ENCODE peak calls at places on chromosomes 13 and 19, in four cellular contexts. One of them, this sample, is unnamed.

GRCh38 chr13:25632166-25632888 is 260.6 kb downstream of the ATP8A2 start:
- DNase-seq in activated CD8-positive, alpha-beta T cell treated with anti-CD3 and anti-CD28 coated beads for 36 hours: no peak
- DNase-seq in stimulated activated CD4-positive, alpha-beta T cell treated with anti-CD3 and anti-CD28 coated beads, TNF-alpha, amount 100 ng/mL, for 24 hours: no peak
- DNase-seq in brain microvascular endothelial cell: no peak
- DNase-seq in this sample: no peak

GRCh38 chr19:54203151-54203611 is 2.5 kb downstream of the RPS9 start:
- DNase-seq in activated CD8-positive, alpha-beta T cell treated with anti-CD3 and anti-CD28 coated beads for 36 hours: no peak
- DNase-seq in stimulated activated CD4-positive, alpha-beta T cell treated with anti-CD3 and anti-CD28 coated beads, TNF-alpha, amount 100 ng/mL, for 24 hours: no peak
- DNase-seq in brain microvascular endothelial cell: no peak
- DNase-seq in this sample: no peak

GRCh38 chr19:37983916-37984315 is 76.9 kb downstream of the SIPA1L3 start:
- DNase-seq in activated CD8-positive, alpha-beta T cell treated with anti-CD3 and anti-CD28 coated beads for 36 hours: no peak
- DNase-seq in stimulated activated CD4-positive, alpha-beta T cell treated with anti-CD3 and anti-CD28 coated beads, TNF-alpha, amount 100 ng/mL, for 24 hours: no peak
- DNase-seq in brain microvascular endothelial cell: no peak
- DNase-seq in this sample: peak; percentile 13

GRCh38 chr19:45250832-45251451 is at the start of gene MARK4:
- DNase-seq in activated CD8-positive, alpha-beta T cell treated with anti-CD3 and anti-CD28 coated beads for 36 hours: peak; percentile 50
- DNase-seq in stimulated activated CD4-positive, alpha-beta T cell treated with anti-CD3 and anti-CD28 coated beads, TNF-alpha, amount 100 ng/mL, for 24 hours: peak; percentile 20
- DNase-seq in brain microvascular endothelial cell: peak; percentile 17
- DNase-seq in this sample: peak; percentile 55

GRCh38 chr19:512548-513365 is 5.5 kb downstream of the TPGS1 start:
- DNase-seq in activated CD8-positive, alpha-beta T cell treated with anti-CD3 and anti-CD28 coated beads for 36 hours: no peak
- DNase-seq in stimulated activated CD4-positive, alpha-beta T cell treated with anti-CD3 and anti-CD28 coated beads, TNF-alpha, amount 100 ng/mL, for 24 hours: no peak
- DNase-seq in brain microvascular endothelial cell: no peak
- DNase-seq in this sample: no peak

GRCh38 chr13:91025442-91025841 is 322.0 kb upstream of the MIR17HG start:
- DNase-seq in activated CD8-positive, alpha-beta T cell treated with anti-CD3 and anti-CD28 coated beads for 36 hours: no peak
- DNase-seq in stimulated activated CD4-positive, alpha-beta T cell treated with anti-CD3 and anti-CD28 coated beads, TNF-alpha, amount 100 ng/mL, for 24 hours: no peak
- DNase-seq in brain microvascular endothelial cell: no peak
- DNase-seq in this sample: no peak

GRCh38 chr19:472005-472858 is 11.4 kb upstream of the SHC2 start:
- DNase-seq in activated CD8-positive, alpha-beta T cell treated with anti-CD3 and anti-CD28 coated beads for 36 hours: no peak
- DNase-seq in stimulated activated CD4-positive, alpha-beta T cell treated with anti-CD3 and anti-CD28 coated beads, TNF-alpha, amount 100 ng/mL, for 24 hours: no peak
- DNase-seq in brain microvascular endothelial cell: no peak
- DNase-seq in this sample: no peak

GRCh38 chr13:112229445-112229844 is 146.7 kb upstream of the SPACA7 start:
- DNase-seq in activated CD8-positive, alpha-beta T cell treated with anti-CD3 and anti-CD28 coated beads for 36 hours: no peak
- DNase-seq in stimulated activated CD4-positive, alpha-beta T cell treated with anti-CD3 and anti-CD28 coated beads, TNF-alpha, amount 100 ng/mL, for 24 hours: no peak
- DNase-seq in brain microvascular endothelial cell: no peak
- DNase-seq in this sample: no peak

GRCh38 chr13:110640591-110641029 is 25.3 kb downstream of the NAXD start:
- DNase-seq in activated CD8-positive, alpha-beta T cell treated with anti-CD3 and anti-CD28 coated beads for 36 hours: no peak
- DNase-seq in stimulated activated CD4-positive, alpha-beta T cell treated with anti-CD3 and anti-CD28 coated beads, TNF-alpha, amount 100 ng/mL, for 24 hours: no peak
- DNase-seq in brain microvascular endothelial cell: peak; percentile 17
- DNase-seq in this sample: no peak

GRCh38 chr19:5097331-5097930 is 128.5 kb downstream of the KDM4B start:
- DNase-seq in activated CD8-positive, alpha-beta T cell treated with anti-CD3 and anti-CD28 coated beads for 36 hours: no peak
- DNase-seq in stimulated activated CD4-positive, alpha-beta T cell treated with anti-CD3 and anti-CD28 coated beads, TNF-alpha, amount 100 ng/mL, for 24 hours: no peak
- DNase-seq in brain microvascular endothelial cell: no peak
- DNase-seq in this sample: no peak

GRCh38 chr13:63190219-63190618 is 1774.6 kb upstream of the PCDH20 start:
- DNase-seq in activated CD8-positive, alpha-beta T cell treated with anti-CD3 and anti-CD28 coated beads for 36 hours: no peak
- DNase-seq in stimulated activated CD4-positive, alpha-beta T cell treated with anti-CD3 and anti-CD28 coated beads, TNF-alpha, amount 100 ng/mL, for 24 hours: no peak
- DNase-seq in brain microvascular endothelial cell: no peak
- DNase-seq in this sample: no peak

GRCh38 chr13:99422556-99423220 is 78.6 kb upstream of the TM9SF2 start:
- DNase-seq in activated CD8-positive, alpha-beta T cell treated with anti-CD3 and anti-CD28 coated beads for 36 hours: no peak
- DNase-seq in stimulated activated CD4-positive, alpha-beta T cell treated with anti-CD3 and anti-CD28 coated beads, TNF-alpha, amount 100 ng/mL, for 24 hours: no peak
- DNase-seq in brain microvascular endothelial cell: no peak
- DNase-seq in this sample: no peak

GRCh38 chr19:57071414-57071813 is 48.4 kb upstream of the USP29 start:
- DNase-seq in activated CD8-positive, alpha-beta T cell treated with anti-CD3 and anti-CD28 coated beads for 36 hours: no peak
- DNase-seq in stimulated activated CD4-positive, alpha-beta T cell treated with anti-CD3 and anti-CD28 coated beads, TNF-alpha, amount 100 ng/mL, for 24 hours: no peak
- DNase-seq in brain microvascular endothelial cell: no peak
- DNase-seq in this sample: no peak

GRCh38 chr13:24119593-24120508 is 40.7 kb upstream of the SPATA13 start:
- DNase-seq in activated CD8-positive, alpha-beta T cell treated with anti-CD3 and anti-CD28 coated beads for 36 hours: no peak
- DNase-seq in stimulated activated CD4-positive, alpha-beta T cell treated with anti-CD3 and anti-CD28 coated beads, TNF-alpha, amount 100 ng/mL, for 24 hours: no peak
- DNase-seq in brain microvascular endothelial cell: no peak
- DNase-seq in this sample: no peak

GRCh38 chr19:33392341-33393285 is 19.1 kb downstream of the CEBPG start:
- DNase-seq in activated CD8-positive, alpha-beta T cell treated with anti-CD3 and anti-CD28 coated beads for 36 hours: no peak
- DNase-seq in stimulated activated CD4-positive, alpha-beta T cell treated with anti-CD3 and anti-CD28 coated beads, TNF-alpha, amount 100 ng/mL, for 24 hours: no peak
- DNase-seq in brain microvascular endothelial cell: no peak
- DNase-seq in this sample: no peak

GRCh38 chr13:98658131-98658530 is 81.2 kb upstream of the STK24 start:
- DNase-seq in activated CD8-positive, alpha-beta T cell treated with anti-CD3 and anti-CD28 coated beads for 36 hours: no peak
- DNase-seq in stimulated activated CD4-positive, alpha-beta T cell treated with anti-CD3 and anti-CD28 coated beads, TNF-alpha, amount 100 ng/mL, for 24 hours: no peak
- DNase-seq in brain microvascular endothelial cell: no peak
- DNase-seq in this sample: no peak

GRCh38 chr13:64782459-64782858 is 2447.7 kb downstream of the PCDH9 start:
- DNase-seq in activated CD8-positive, alpha-beta T cell treated with anti-CD3 and anti-CD28 coated beads for 36 hours: no peak
- DNase-seq in stimulated activated CD4-positive, alpha-beta T cell treated with anti-CD3 and anti-CD28 coated beads, TNF-alpha, amount 100 ng/mL, for 24 hours: no peak
- DNase-seq in brain microvascular endothelial cell: no peak
- DNase-seq in this sample: no peak

GRCh38 chr13:112956516-112957294 is 12.3 kb upstream of the MCF2L start:
- DNase-seq in activated CD8-positive, alpha-beta T cell treated with anti-CD3 and anti-CD28 coated beads for 36 hours: no peak
- DNase-seq in stimulated activated CD4-positive, alpha-beta T cell treated with anti-CD3 and anti-CD28 coated beads, TNF-alpha, amount 100 ng/mL, for 24 hours: no peak
- DNase-seq in brain microvascular endothelial cell: no peak
- DNase-seq in this sample: no peak

GRCh38 chr19:2479556-2480194 is 3.7 kb downstream of the GADD45B start:
- DNase-seq in activated CD8-positive, alpha-beta T cell treated with anti-CD3 and anti-CD28 coated beads for 36 hours: peak; percentile 52
- DNase-seq in stimulated activated CD4-positive, alpha-beta T cell treated with anti-CD3 and anti-CD28 coated beads, TNF-alpha, amount 100 ng/mL, for 24 hours: no peak
- DNase-seq in brain microvascular endothelial cell: peak; percentile 51
- DNase-seq in this sample: no peak

GRCh38 chr19:41540041-41540695 is 35.8 kb upstream of the CEACAM21 start:
- DNase-seq in activated CD8-positive, alpha-beta T cell treated with anti-CD3 and anti-CD28 coated beads for 36 hours: no peak
- DNase-seq in stimulated activated CD4-positive, alpha-beta T cell treated with anti-CD3 and anti-CD28 coated beads, TNF-alpha, amount 100 ng/mL, for 24 hours: no peak
- DNase-seq in brain microvascular endothelial cell: no peak
- DNase-seq in this sample: no peak

GRCh38 chr13:112510002-112510780 is 77.8 kb downstream of the TUBGCP3 start:
- DNase-seq in activated CD8-positive, alpha-beta T cell treated with anti-CD3 and anti-CD28 coated beads for 36 hours: peak; percentile 15
- DNase-seq in stimulated activated CD4-positive, alpha-beta T cell treated with anti-CD3 and anti-CD28 coated beads, TNF-alpha, amount 100 ng/mL, for 24 hours: no peak
- DNase-seq in brain microvascular endothelial cell: peak; percentile 56
- DNase-seq in this sample: no peak

GRCh38 chr13:91357613-91358383 is 10.3 kb downstream of the MIR17HG start:
- DNase-seq in activated CD8-positive, alpha-beta T cell treated with anti-CD3 and anti-CD28 coated beads for 36 hours: no peak
- DNase-seq in stimulated activated CD4-positive, alpha-beta T cell treated with anti-CD3 and anti-CD28 coated beads, TNF-alpha, amount 100 ng/mL, for 24 hours: no peak
- DNase-seq in brain microvascular endothelial cell: no peak
- DNase-seq in this sample: no peak

GRCh38 chr13:110244096-110244830 is 62.7 kb downstream of the COL4A1 start:
- DNase-seq in activated CD8-positive, alpha-beta T cell treated with anti-CD3 and anti-CD28 coated beads for 36 hours: no peak
- DNase-seq in stimulated activated CD4-positive, alpha-beta T cell treated with anti-CD3 and anti-CD28 coated beads, TNF-alpha, amount 100 ng/mL, for 24 hours: no peak
- DNase-seq in brain microvascular endothelial cell: no peak
- DNase-seq in this sample: no peak

GRCh38 chr19:46159418-46159817 is 11.4 kb downstream of the IGFL2 start:
- DNase-seq in activated CD8-positive, alpha-beta T cell treated with anti-CD3 and anti-CD28 coated beads for 36 hours: no peak
- DNase-seq in stimulated activated CD4-positive, alpha-beta T cell treated with anti-CD3 and anti-CD28 coated beads, TNF-alpha, amount 100 ng/mL, for 24 hours: no peak
- DNase-seq in brain microvascular endothelial cell: no peak
- DNase-seq in this sample: no peak

GRCh38 chr13:75226092-75226491 is 255.9 kb downstream of the TBC1D4 start:
- DNase-seq in activated CD8-positive, alpha-beta T cell treated with anti-CD3 and anti-CD28 coated beads for 36 hours: no peak
- DNase-seq in stimulated activated CD4-positive, alpha-beta T cell treated with anti-CD3 and anti-CD28 coated beads, TNF-alpha, amount 100 ng/mL, for 24 hours: no peak
- DNase-seq in brain microvascular endothelial cell: no peak
- DNase-seq in this sample: no peak

GRCh38 chr13:47168086-47168485 is 271.2 kb upstream of the HTR2A start:
- DNase-seq in activated CD8-positive, alpha-beta T cell treated with anti-CD3 and anti-CD28 coated beads for 36 hours: no peak
- DNase-seq in stimulated activated CD4-positive, alpha-beta T cell treated with anti-CD3 and anti-CD28 coated beads, TNF-alpha, amount 100 ng/mL, for 24 hours: no peak
- DNase-seq in brain microvascular endothelial cell: peak; percentile 59
- DNase-seq in this sample: no peak

GRCh38 chr19:3135961-3136683 is at the start of gene GNA15:
- DNase-seq in activated CD8-positive, alpha-beta T cell treated with anti-CD3 and anti-CD28 coated beads for 36 hours: peak; percentile 60
- DNase-seq in stimulated activated CD4-positive, alpha-beta T cell treated with anti-CD3 and anti-CD28 coated beads, TNF-alpha, amount 100 ng/mL, for 24 hours: no peak
- DNase-seq in brain microvascular endothelial cell: no peak
- DNase-seq in this sample: no peak

GRCh38 chr19:17748884-17749638 is 2.2 kb upstream of the FCHO1 start:
- DNase-seq in activated CD8-positive, alpha-beta T cell treated with anti-CD3 and anti-CD28 coated beads for 36 hours: no peak
- DNase-seq in stimulated activated CD4-positive, alpha-beta T cell treated with anti-CD3 and anti-CD28 coated beads, TNF-alpha, amount 100 ng/mL, for 24 hours: no peak
- DNase-seq in brain microvascular endothelial cell: no peak
- DNase-seq in this sample: no peak

GRCh38 chr13:44576396-44577235 is 486 bp upstream of the TSC22D1 start:
- DNase-seq in activated CD8-positive, alpha-beta T cell treated with anti-CD3 and anti-CD28 coated beads for 36 hours: peak; percentile 38
- DNase-seq in stimulated activated CD4-positive, alpha-beta T cell treated with anti-CD3 and anti-CD28 coated beads, TNF-alpha, amount 100 ng/mL, for 24 hours: peak; percentile 6
- DNase-seq in brain microvascular endothelial cell: no peak
- DNase-seq in this sample: no peak

GRCh38 chr19:504634-505033 is 2.7 kb upstream of the TPGS1 start:
- DNase-seq in activated CD8-positive, alpha-beta T cell treated with anti-CD3 and anti-CD28 coated beads for 36 hours: no peak
- DNase-seq in stimulated activated CD4-positive, alpha-beta T cell treated with anti-CD3 and anti-CD28 coated beads, TNF-alpha, amount 100 ng/mL, for 24 hours: no peak
- DNase-seq in brain microvascular endothelial cell: no peak
- DNase-seq in this sample: no peak

GRCh38 chr19:49560358-49560900 is 19.9 kb downstream of the NOSIP start:
- DNase-seq in activated CD8-positive, alpha-beta T cell treated with anti-CD3 and anti-CD28 coated beads for 36 hours: peak; percentile 69
- DNase-seq in stimulated activated CD4-positive, alpha-beta T cell treated with anti-CD3 and anti-CD28 coated beads, TNF-alpha, amount 100 ng/mL, for 24 hours: no peak
- DNase-seq in brain microvascular endothelial cell: no peak
- DNase-seq in this sample: peak; percentile 37

GRCh38 chr13:40452741-40453665 is 213.4 kb downstream of the FOXO1 start:
- DNase-seq in activated CD8-positive, alpha-beta T cell treated with anti-CD3 and anti-CD28 coated beads for 36 hours: peak; percentile 22
- DNase-seq in stimulated activated CD4-positive, alpha-beta T cell treated with anti-CD3 and anti-CD28 coated beads, TNF-alpha, amount 100 ng/mL, for 24 hours: no peak
- DNase-seq in brain microvascular endothelial cell: peak; percentile 70
- DNase-seq in this sample: no peak

GRCh38 chr19:58038688-58039204 is 4.9 kb downstream of the ZSCAN1 start:
- DNase-seq in activated CD8-positive, alpha-beta T cell treated with anti-CD3 and anti-CD28 coated beads for 36 hours: no peak
- DNase-seq in stimulated activated CD4-positive, alpha-beta T cell treated with anti-CD3 and anti-CD28 coated beads, TNF-alpha, amount 100 ng/mL, for 24 hours: no peak
- DNase-seq in brain microvascular endothelial cell: no peak
- DNase-seq in this sample: no peak

This sample was measured in C1 segment of cervical spinal cord.